ENCODE peak calls at places on chromosome 13, in ten cellular contexts. One of them, this sample, is unnamed. For H3K4me1, the result is how much of the 10 kb centered on the place peaks cover.

GRCh38 chr13:49495783-49496762 is at the start of gene PHF11:
- DNase-seq in A549: peak
- DNase-seq in ascending aorta: peak
- DNase-seq in psoas muscle: peak
- DNase-seq in tibial artery: peak
- DNase-seq in CD4-positive, CD25-positive, alpha-beta regulatory T cell: peak
- DNase-seq in Peyer's patch: peak
- DNase-seq in left ventricle myocardium inferior: peak
- DNase-seq in GM12878: peak
- DNase-seq in cardiac muscle cell: peak
- DNase-seq in this sample: peak

GRCh38 chr13:19670147-19670546 is 36.7 kb downstream of the MPHOSPH8 start:
- DNase-seq in ascending aorta: no peak
- DNase-seq in tibial artery: no peak
- DNase-seq in GM12878: no peak
- DNase-seq in CD4-positive, CD25-positive, alpha-beta regulatory T cell: no peak
- DNase-seq in Peyer's patch: no peak
- DNase-seq in cardiac muscle cell: no peak
- DNase-seq in psoas muscle: no peak
- DNase-seq in A549: no peak
- DNase-seq in left ventricle myocardium inferior: no peak
- DNase-seq in this sample: no peak

GRCh38 chr13:26813626-26814348 is 53.2 kb upstream of the GPR12 start:
- DNase-seq in cardiac muscle cell: no peak
- DNase-seq in A549: no peak
- DNase-seq in left ventricle myocardium inferior: no peak
- DNase-seq in psoas muscle: no peak
- DNase-seq in tibial artery: no peak
- DNase-seq in Peyer's patch: no peak
- DNase-seq in CD4-positive, CD25-positive, alpha-beta regulatory T cell: no peak
- DNase-seq in GM12878: no peak
- DNase-seq in ascending aorta: no peak
- DNase-seq in this sample: no peak

GRCh38 chr13:111844222-111844671 is 222.7 kb upstream of the SOX1 start:
- DNase-seq in GM12878: no peak
- DNase-seq in CD4-positive, CD25-positive, alpha-beta regulatory T cell: no peak
- DNase-seq in ascending aorta: no peak
- DNase-seq in left ventricle myocardium inferior: no peak
- DNase-seq in A549: no peak
- DNase-seq in psoas muscle: no peak
- DNase-seq in Peyer's patch: no peak
- DNase-seq in cardiac muscle cell: no peak
- DNase-seq in tibial artery: no peak
- DNase-seq in this sample: no peak

GRCh38 chr13:35549481-35549880 is 73.0 kb upstream of the MAB21L1 start:
- DNase-seq in ascending aorta: no peak
- DNase-seq in GM12878: peak
- DNase-seq in left ventricle myocardium inferior: no peak
- DNase-seq in psoas muscle: no peak
- DNase-seq in A549: peak
- DNase-seq in Peyer's patch: no peak
- DNase-seq in CD4-positive, CD25-positive, alpha-beta regulatory T cell: no peak
- DNase-seq in tibial artery: no peak
- DNase-seq in cardiac muscle cell: no peak
- DNase-seq in this sample: peak

GRCh38 chr13:23993439-23993980 is 96.2 kb upstream of the C1QTNF9B start:
- DNase-seq in tibial artery: no peak
- DNase-seq in psoas muscle: no peak
- DNase-seq in cardiac muscle cell: no peak
- DNase-seq in ascending aorta: no peak
- DNase-seq in left ventricle myocardium inferior: no peak
- DNase-seq in GM12878: peak
- DNase-seq in CD4-positive, CD25-positive, alpha-beta regulatory T cell: no peak
- DNase-seq in Peyer's patch: no peak
- DNase-seq in A549: no peak
- DNase-seq in this sample: no peak

GRCh38 chr13:80362488-80362887 is 21.6 kb upstream of the SPRY2 start:
- DNase-seq in CD4-positive, CD25-positive, alpha-beta regulatory T cell: no peak
- DNase-seq in tibial artery: no peak
- DNase-seq in A549: no peak
- DNase-seq in cardiac muscle cell: no peak
- DNase-seq in Peyer's patch: no peak
- DNase-seq in left ventricle myocardium inferior: no peak
- DNase-seq in psoas muscle: no peak
- DNase-seq in ascending aorta: no peak
- DNase-seq in GM12878: no peak
- DNase-seq in this sample: no peak

GRCh38 chr13:98143601-98144500 is 957 bp downstream of the FARP1 start:
- DNase-seq in left ventricle myocardium inferior: peak
- DNase-seq in GM12878: no peak
- DNase-seq in psoas muscle: peak
- DNase-seq in Peyer's patch: no peak
- DNase-seq in cardiac muscle cell: peak
- DNase-seq in CD4-positive, CD25-positive, alpha-beta regulatory T cell: no peak
- DNase-seq in A549: no peak
- DNase-seq in ascending aorta: no peak
- DNase-seq in tibial artery: peak
- DNase-seq in this sample: peak

GRCh38 chr13:68851026-68851425 is 1256.6 kb upstream of the ATXN8OS start:
- DNase-seq in A549: no peak
- DNase-seq in tibial artery: no peak
- DNase-seq in left ventricle myocardium inferior: no peak
- DNase-seq in GM12878: no peak
- DNase-seq in cardiac muscle cell: no peak
- DNase-seq in psoas muscle: no peak
- DNase-seq in CD4-positive, CD25-positive, alpha-beta regulatory T cell: no peak
- DNase-seq in Peyer's patch: no peak
- DNase-seq in ascending aorta: no peak
- DNase-seq in this sample: no peak

GRCh38 chr13:78436311-78436710 is 167.0 kb downstream of the POU4F1 start:
- DNase-seq in left ventricle myocardium inferior: no peak
- DNase-seq in cardiac muscle cell: no peak
- DNase-seq in CD4-positive, CD25-positive, alpha-beta regulatory T cell: no peak
- DNase-seq in psoas muscle: no peak
- DNase-seq in tibial artery: no peak
- DNase-seq in Peyer's patch: no peak
- DNase-seq in GM12878: no peak
- DNase-seq in ascending aorta: no peak
- DNase-seq in A549: no peak
- DNase-seq in this sample: no peak

GRCh38 chr13:101634142-101634541 is 181.7 kb downstream of the ITGBL1 start:
- DNase-seq in CD4-positive, CD25-positive, alpha-beta regulatory T cell: no peak
- DNase-seq in psoas muscle: no peak
- DNase-seq in A549: no peak
- DNase-seq in Peyer's patch: no peak
- DNase-seq in cardiac muscle cell: no peak
- DNase-seq in ascending aorta: no peak
- DNase-seq in GM12878: no peak
- DNase-seq in left ventricle myocardium inferior: no peak
- DNase-seq in tibial artery: no peak
- DNase-seq in this sample: no peak

GRCh38 chr13:89212186-89212585 is 1541.0 kb downstream of the SLITRK5 start:
- DNase-seq in left ventricle myocardium inferior: no peak
- DNase-seq in psoas muscle: no peak
- DNase-seq in GM12878: no peak
- DNase-seq in cardiac muscle cell: no peak
- DNase-seq in CD4-positive, CD25-positive, alpha-beta regulatory T cell: no peak
- DNase-seq in ascending aorta: no peak
- DNase-seq in A549: no peak
- DNase-seq in Peyer's patch: no peak
- DNase-seq in tibial artery: no peak
- DNase-seq in this sample: no peak

GRCh38 chr13:77022341-77022740 is 4.6 kb downstream of the FBXL3 start:
- DNase-seq in A549: no peak
- DNase-seq in Peyer's patch: no peak
- DNase-seq in ascending aorta: no peak
- DNase-seq in psoas muscle: no peak
- DNase-seq in tibial artery: no peak
- DNase-seq in CD4-positive, CD25-positive, alpha-beta regulatory T cell: no peak
- DNase-seq in left ventricle myocardium inferior: no peak
- DNase-seq in GM12878: no peak
- DNase-seq in cardiac muscle cell: no peak
- DNase-seq in this sample: no peak

GRCh38 chr13:64410654-64411053 is 2819.5 kb downstream of the PCDH9 start:
- DNase-seq in tibial artery: no peak
- DNase-seq in psoas muscle: no peak
- DNase-seq in Peyer's patch: no peak
- DNase-seq in left ventricle myocardium inferior: no peak
- DNase-seq in cardiac muscle cell: no peak
- DNase-seq in GM12878: no peak
- DNase-seq in A549: no peak
- DNase-seq in ascending aorta: no peak
- DNase-seq in CD4-positive, CD25-positive, alpha-beta regulatory T cell: no peak
- DNase-seq in this sample: no peak

GRCh38 chr13:59399513-59399912 is 764.2 kb downstream of the DIAPH3 start:
- DNase-seq in tibial artery: no peak
- DNase-seq in Peyer's patch: no peak
- DNase-seq in ascending aorta: no peak
- DNase-seq in psoas muscle: no peak
- DNase-seq in cardiac muscle cell: no peak
- DNase-seq in CD4-positive, CD25-positive, alpha-beta regulatory T cell: no peak
- DNase-seq in A549: no peak
- DNase-seq in GM12878: no peak
- DNase-seq in left ventricle myocardium inferior: no peak
- DNase-seq in this sample: no peak

GRCh38 chr13:97726664-97727235 is 226.7 kb upstream of the IPO5 start:
- DNase-seq in ascending aorta: no peak
- DNase-seq in cardiac muscle cell: no peak
- DNase-seq in tibial artery: no peak
- DNase-seq in psoas muscle: no peak
- DNase-seq in CD4-positive, CD25-positive, alpha-beta regulatory T cell: no peak
- DNase-seq in Peyer's patch: no peak
- DNase-seq in A549: no peak
- DNase-seq in left ventricle myocardium inferior: no peak
- DNase-seq in GM12878: no peak
- DNase-seq in this sample: peak

GRCh38 chr13:65856464-65856863 is 1373.7 kb downstream of the PCDH9 start:
- DNase-seq in cardiac muscle cell: no peak
- DNase-seq in psoas muscle: no peak
- DNase-seq in Peyer's patch: no peak
- DNase-seq in tibial artery: no peak
- DNase-seq in left ventricle myocardium inferior: no peak
- DNase-seq in CD4-positive, CD25-positive, alpha-beta regulatory T cell: no peak
- DNase-seq in ascending aorta: no peak
- DNase-seq in GM12878: no peak
- DNase-seq in A549: no peak
- DNase-seq in this sample: no peak

GRCh38 chr13:110244096-110244830 is 62.7 kb downstream of the COL4A1 start:
- DNase-seq in A549: no peak
- DNase-seq in Peyer's patch: no peak
- DNase-seq in tibial artery: no peak
- DNase-seq in ascending aorta: no peak
- DNase-seq in GM12878: no peak
- DNase-seq in CD4-positive, CD25-positive, alpha-beta regulatory T cell: no peak
- DNase-seq in left ventricle myocardium inferior: no peak
- DNase-seq in cardiac muscle cell: no peak
- DNase-seq in psoas muscle: no peak
- DNase-seq in this sample: no peak

GRCh38 chr13:110245421-110245899 is 61.5 kb downstream of the COL4A1 start:
- DNase-seq in left ventricle myocardium inferior: no peak
- DNase-seq in ascending aorta: no peak
- DNase-seq in CD4-positive, CD25-positive, alpha-beta regulatory T cell: no peak
- DNase-seq in psoas muscle: no peak
- DNase-seq in tibial artery: no peak
- DNase-seq in Peyer's patch: no peak
- DNase-seq in GM12878: no peak
- DNase-seq in cardiac muscle cell: no peak
- DNase-seq in A549: no peak
- DNase-seq in this sample: no peak

GRCh38 chr13:110244926-110245325 is 62.0 kb downstream of the COL4A1 start:
- DNase-seq in Peyer's patch: no peak
- DNase-seq in psoas muscle: no peak
- DNase-seq in left ventricle myocardium inferior: no peak
- DNase-seq in cardiac muscle cell: no peak
- DNase-seq in tibial artery: no peak
- DNase-seq in ascending aorta: no peak
- DNase-seq in A549: no peak
- DNase-seq in CD4-positive, CD25-positive, alpha-beta regulatory T cell: no peak
- DNase-seq in GM12878: no peak
- DNase-seq in this sample: no peak

GRCh38 chr13:110248449-110249143 is 58.4 kb downstream of the COL4A1 start:
- DNase-seq in left ventricle myocardium inferior: no peak
- DNase-seq in psoas muscle: no peak
- DNase-seq in tibial artery: no peak
- DNase-seq in cardiac muscle cell: no peak
- DNase-seq in CD4-positive, CD25-positive, alpha-beta regulatory T cell: no peak
- DNase-seq in A549: no peak
- DNase-seq in GM12878: no peak
- DNase-seq in Peyer's patch: no peak
- DNase-seq in ascending aorta: no peak
- DNase-seq in this sample: no peak

GRCh38 chr13:110246530-110246929 is 60.4 kb downstream of the COL4A1 start:
- DNase-seq in CD4-positive, CD25-positive, alpha-beta regulatory T cell: no peak
- DNase-seq in left ventricle myocardium inferior: no peak
- DNase-seq in cardiac muscle cell: no peak
- DNase-seq in tibial artery: no peak
- DNase-seq in psoas muscle: no peak
- DNase-seq in GM12878: no peak
- DNase-seq in ascending aorta: no peak
- DNase-seq in A549: no peak
- DNase-seq in Peyer's patch: no peak
- DNase-seq in this sample: no peak
- H3K27ac ChIP-seq in CD4-positive, CD25-positive, alpha-beta regulatory T cell: no peak
- H3K27ac ChIP-seq in left ventricle myocardium inferior: peak
- H3K27ac ChIP-seq in cardiac muscle cell: peak
- H3K27ac ChIP-seq in tibial artery: peak
- H3K27ac ChIP-seq in psoas muscle: no peak
- H3K27ac ChIP-seq in GM12878: no peak
- H3K27ac ChIP-seq in ascending aorta: peak
- H3K27ac ChIP-seq in A549: no peak
- H3K27ac ChIP-seq in Peyer's patch: peak
- H3K27ac ChIP-seq in this sample: peak

GRCh38 chr13:99419591-99420243 is 81.6 kb upstream of the TM9SF2 start:
- DNase-seq in tibial artery: no peak
- DNase-seq in CD4-positive, CD25-positive, alpha-beta regulatory T cell: no peak
- DNase-seq in ascending aorta: no peak
- DNase-seq in left ventricle myocardium inferior: no peak
- DNase-seq in Peyer's patch: peak
- DNase-seq in cardiac muscle cell: no peak
- DNase-seq in psoas muscle: no peak
- DNase-seq in GM12878: no peak
- DNase-seq in A549: no peak
- DNase-seq in this sample: no peak
- H3K4me1 ChIP-seq in tibial artery: under half
- H3K4me1 ChIP-seq in CD4-positive, CD25-positive, alpha-beta regulatory T cell: under half
- H3K4me1 ChIP-seq in ascending aorta: under half
- H3K4me1 ChIP-seq in left ventricle myocardium inferior: under half
- H3K4me1 ChIP-seq in Peyer's patch: under half
- H3K4me1 ChIP-seq in cardiac muscle cell: under half
- H3K4me1 ChIP-seq in psoas muscle: under half
- H3K4me1 ChIP-seq in GM12878: half or more
- H3K4me1 ChIP-seq in A549: under half
- H3K4me1 ChIP-seq in this sample: under half

GRCh38 chr13:73062368-73062767 is 3.6 kb downstream of the KLF5 start:
- DNase-seq in ascending aorta: no peak
- DNase-seq in left ventricle myocardium inferior: no peak
- DNase-seq in CD4-positive, CD25-positive, alpha-beta regulatory T cell: no peak
- DNase-seq in Peyer's patch: no peak
- DNase-seq in psoas muscle: no peak
- DNase-seq in cardiac muscle cell: no peak
- DNase-seq in tibial artery: no peak
- DNase-seq in A549: no peak
- DNase-seq in GM12878: no peak
- DNase-seq in this sample: no peak
- H3K4me3 ChIP-seq in ascending aorta: no peak
- H3K4me3 ChIP-seq in left ventricle myocardium inferior: no peak
- H3K4me3 ChIP-seq in CD4-positive, CD25-positive, alpha-beta regulatory T cell: no peak
- H3K4me3 ChIP-seq in Peyer's patch: no peak
- H3K4me3 ChIP-seq in psoas muscle: no peak
- H3K4me3 ChIP-seq in cardiac muscle cell: no peak
- H3K4me3 ChIP-seq in tibial artery: no peak
- H3K4me3 ChIP-seq in A549: peak
- H3K4me3 ChIP-seq in GM12878: no peak
- H3K4me3 ChIP-seq in this sample: no peak

GRCh38 chr13:47564041-47564440 is 437.0 kb downstream of the SUCLA2 start:
- DNase-seq in cardiac muscle cell: no peak
- DNase-seq in GM12878: no peak
- DNase-seq in ascending aorta: no peak
- DNase-seq in A549: no peak
- DNase-seq in left ventricle myocardium inferior: no peak
- DNase-seq in psoas muscle: no peak
- DNase-seq in tibial artery: no peak
- DNase-seq in CD4-positive, CD25-positive, alpha-beta regulatory T cell: no peak
- DNase-seq in Peyer's patch: no peak
- DNase-seq in this sample: no peak
- H3K27ac ChIP-seq in cardiac muscle cell: no peak
- H3K27ac ChIP-seq in GM12878: no peak
- H3K27ac ChIP-seq in ascending aorta: no peak
- H3K27ac ChIP-seq in A549: no peak
- H3K27ac ChIP-seq in left ventricle myocardium inferior: no peak
- H3K27ac ChIP-seq in psoas muscle: no peak
- H3K27ac ChIP-seq in tibial artery: no peak
- H3K27ac ChIP-seq in CD4-positive, CD25-positive, alpha-beta regulatory T cell: no peak
- H3K27ac ChIP-seq in Peyer's patch: no peak
- H3K27ac ChIP-seq in this sample: no peak

This sample was measured in A673.